ENCODE peak calls at places on chromosomes 1 and 21, in eight cellular contexts. K, T, U, Z, Y, L, Q and G are unnamed samples.

GRCh38 chr21:43802713-43803313 is 13.4 kb downstream of the RRP1 start:
- DNase-seq in K (no peak), T (no peak), U (no peak), Z (no peak), Y (no peak), L (peak), Q (no peak), G (no peak)

GRCh38 chr1:203278087-203278884 is 27.0 kb upstream of the BTG2 start:
- DNase-seq in K (no peak), T (peak), U (peak), Z (peak), Y (peak), L (peak), Q (peak), G (no peak)

GRCh38 chr1:79323240-79324025 is 316.9 kb upstream of the ADGRL4 start:
- DNase-seq in K (peak), T (no peak), U (peak), Z (no peak), Y (peak), L (no peak), Q (no peak), G (peak)

GRCh38 chr21:42756580-42757250 is 103.3 kb downstream of the PDE9A start:
- DNase-seq in K (no peak), T (no peak), U (no peak), Z (no peak), Y (no peak), L (peak), Q (no peak), G (no peak)

GRCh38 chr1:221708076-221708571 is 33.8 kb downstream of the DUSP10 start:
- DNase-seq in K (no peak), T (no peak), U (peak), Z (peak), Y (no peak), L (no peak), Q (no peak), G (no peak)

GRCh38 chr1:67834246-67834877 is 1.1 kb upstream of the GNG12 start:
- DNase-seq in K (no peak), T (no peak), U (no peak), Z (no peak), Y (no peak), L (no peak), Q (no peak), G (no peak)

GRCh38 chr21:45768741-45769049 is 125.2 kb downstream of the PCBP3 start:
- DNase-seq in K (no peak), T (no peak), U (peak), Z (no peak), Y (no peak), L (no peak), Q (no peak), G (no peak)

GRCh38 chr21:33228455-33228854 is 1.3 kb upstream of the IFNAR2 start:
- DNase-seq in K (no peak), T (no peak), U (no peak), Z (no peak), Y (no peak), L (peak), Q (no peak), G (no peak)

GRCh38 chr1:145849356-145850165 is 4.1 kb downstream of the NUDT17 start:
- DNase-seq in K (no peak), T (no peak), U (no peak), Z (no peak), Y (peak), L (no peak), Q (no peak), G (peak)

GRCh38 chr1:182041615-182042014 is 19.9 kb downstream of the ZNF648 start:
- DNase-seq in K (no peak), T (no peak), U (peak), Z (peak), Y (no peak), L (no peak), Q (no peak), G (no peak)

GRCh38 chr1:93740601-93741031 is 59.0 kb upstream of the BCAR3 start:
- DNase-seq in K (no peak), T (no peak), U (no peak), Z (no peak), Y (peak), L (peak), Q (no peak), G (no peak)

GRCh38 chr1:5897281-5897680 is 94.9 kb downstream of the NPHP4 start:
- DNase-seq in K (no peak), T (no peak), U (no peak), Z (no peak), Y (no peak), L (no peak), Q (peak), G (no peak)

GRCh38 chr1:33586111-33586510 is 113.7 kb downstream of the ZSCAN20 start:
- DNase-seq in K (no peak), T (no peak), U (no peak), Z (no peak), Y (peak), L (no peak), Q (no peak), G (peak)

GRCh38 chr21:22791986-22792560 is 1793.9 kb downstream of the NCAM2 start:
- DNase-seq in K (peak), T (no peak), U (peak), Z (peak), Y (peak), L (no peak), Q (no peak), G (no peak)

GRCh38 chr1:5770981-5771765 is 221.1 kb downstream of the NPHP4 start:
- DNase-seq in K (no peak), T (peak), U (peak), Z (no peak), Y (no peak), L (peak), Q (peak), G (no peak)

GRCh38 chr1:219276029-219276738 is 102.5 kb downstream of the LYPLAL1 start:
- DNase-seq in K (no peak), T (no peak), U (no peak), Z (no peak), Y (no peak), L (no peak), Q (no peak), G (no peak)

GRCh38 chr1:88052162-88052561 is 631.9 kb upstream of the PKN2 start:
- DNase-seq in K (no peak), T (no peak), U (no peak), Z (no peak), Y (no peak), L (no peak), Q (no peak), G (no peak)

GRCh38 chr1:233972563-233972950 is 68.1 kb downstream of the SLC35F3 start:
- DNase-seq in K (no peak), T (no peak), U (no peak), Z (no peak), Y (no peak), L (no peak), Q (no peak), G (no peak)

GRCh38 chr1:65059930-65060538 is 88.0 kb upstream of the AK4 start:
- DNase-seq in K (peak), T (no peak), U (peak), Z (no peak), Y (peak), L (no peak), Q (no peak), G (no peak)

GRCh38 chr21:43775795-43776430 is at the start of gene CSTB:
- DNase-seq in K (peak), T (peak), U (peak), Z (peak), Y (peak), L (peak), Q (peak), G (no peak)

GRCh38 chr1:173870252-173871075 is 2.3 kb downstream of the ZBTB37 start:
- DNase-seq in K (no peak), T (no peak), U (peak), Z (no peak), Y (no peak), L (no peak), Q (no peak), G (no peak)

GRCh38 chr1:237640011-237640671 is 250.6 kb downstream of the ZP4 start:
- DNase-seq in K (no peak), T (no peak), U (no peak), Z (no peak), Y (no peak), L (no peak), Q (no peak), G (no peak)

GRCh38 chr1:12166834-12167492 is at the start of gene TNFRSF1B:
- DNase-seq in K (peak), T (peak), U (peak), Z (no peak), Y (peak), L (peak), Q (peak), G (no peak)
- TF ChIP-seq POLR2A in K (no peak), T (peak), U (no peak), Z (peak), Y (peak), L (peak), Q (peak), G (no peak)

DNA sequence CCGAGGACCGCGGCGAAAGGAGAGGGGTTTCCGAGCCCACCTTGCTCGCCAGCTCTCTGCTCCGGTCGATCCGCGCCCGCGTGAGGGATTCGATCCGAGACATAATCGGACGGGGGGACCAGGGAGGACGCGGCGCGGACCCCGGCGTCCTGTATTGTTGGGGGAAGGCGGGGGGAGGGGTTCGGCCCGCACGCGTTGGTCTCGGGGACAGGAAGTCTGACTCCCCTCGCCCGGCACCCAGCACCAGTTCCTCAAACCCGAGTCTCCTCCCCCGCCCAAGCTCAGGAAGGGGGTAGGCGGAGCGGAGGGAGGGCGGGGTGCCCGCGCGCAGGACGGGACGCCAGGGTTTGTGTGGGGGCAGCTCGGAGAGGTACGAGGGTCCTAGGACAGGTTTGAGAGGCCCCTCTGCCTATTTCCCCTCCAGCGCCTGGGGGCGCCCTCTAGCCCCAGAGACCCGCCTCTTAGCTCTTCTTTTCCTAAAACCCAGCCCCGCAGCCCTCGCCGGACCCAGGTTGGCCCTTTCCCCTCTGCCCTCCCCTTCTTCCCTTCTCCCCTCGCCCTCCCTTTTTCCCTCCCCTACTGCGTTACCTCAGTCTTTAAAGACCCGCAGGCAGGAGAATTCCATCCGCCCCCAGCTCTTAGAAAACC is at the start of gene ARHGEF2:
- DNase-seq in K (peak), T (peak), U (peak), Z (peak), Y (peak), L (peak), Q (peak), G (peak)
- TF ChIP-seq POLR2A in K (peak), T (peak), U (peak), Z (peak), Y (peak), L (peak), Q (peak), G (peak)

GRCh38 chr1:51504806-51505525 is 14.1 kb downstream of the EPS15 start:
- DNase-seq in K (no peak), T (no peak), U (no peak), Z (no peak), Y (no peak), L (no peak), Q (peak), G (no peak)
- TF ChIP-seq POLR2A in K (no peak), T (no peak), U (no peak), Z (no peak), Y (no peak), L (no peak), Q (no peak), G (no peak)

DNA sequence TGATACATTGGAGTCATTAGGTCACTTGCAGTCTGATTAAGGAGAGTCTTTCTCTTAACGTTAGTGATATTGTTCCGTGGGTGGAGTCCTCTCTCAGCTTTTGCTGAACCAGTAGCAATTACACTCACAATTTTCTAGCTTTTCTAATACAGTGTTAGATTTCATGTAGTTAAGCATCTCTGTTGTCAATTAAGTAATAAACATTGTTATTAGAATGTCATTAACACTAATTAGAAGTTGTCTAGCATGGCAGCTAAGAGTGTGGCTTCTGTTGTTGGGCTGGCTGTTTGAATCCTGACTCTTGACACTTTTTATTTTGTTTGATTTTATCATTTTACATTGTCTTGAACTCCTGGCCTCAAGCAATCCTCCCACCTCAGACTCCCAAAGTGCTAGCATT is 33.4 kb downstream of the FAAH start:
- DNase-seq in K (no peak), T (no peak), U (no peak), Z (no peak), Y (no peak), L (no peak), Q (no peak), G (no peak)
- TF ChIP-seq POLR2A in K (no peak), T (no peak), U (no peak), Z (no peak), Y (no peak), L (no peak), Q (no peak), G (no peak)

GRCh38 chr1:54567961-54568360 is 19.9 kb downstream of the ACOT11 start:
- DNase-seq in K (no peak), T (no peak), U (peak), Z (no peak), Y (peak), L (peak), Q (peak), G (no peak)

GRCh38 chr1:54565113-54565501 is 17.1 kb downstream of the ACOT11 start:
- DNase-seq in K (no peak), T (no peak), U (no peak), Z (no peak), Y (no peak), L (peak), Q (peak), G (no peak)

GRCh38 chr1:54566438-54567141 is 18.6 kb downstream of the ACOT11 start:
- DNase-seq in K (no peak), T (no peak), U (no peak), Z (no peak), Y (no peak), L (peak), Q (peak), G (no peak)

GRCh38 chr1:54559771-54560231 is 11.8 kb downstream of the ACOT11 start:
- DNase-seq in K (no peak), T (no peak), U (no peak), Z (no peak), Y (no peak), L (peak), Q (no peak), G (no peak)

DNA sequence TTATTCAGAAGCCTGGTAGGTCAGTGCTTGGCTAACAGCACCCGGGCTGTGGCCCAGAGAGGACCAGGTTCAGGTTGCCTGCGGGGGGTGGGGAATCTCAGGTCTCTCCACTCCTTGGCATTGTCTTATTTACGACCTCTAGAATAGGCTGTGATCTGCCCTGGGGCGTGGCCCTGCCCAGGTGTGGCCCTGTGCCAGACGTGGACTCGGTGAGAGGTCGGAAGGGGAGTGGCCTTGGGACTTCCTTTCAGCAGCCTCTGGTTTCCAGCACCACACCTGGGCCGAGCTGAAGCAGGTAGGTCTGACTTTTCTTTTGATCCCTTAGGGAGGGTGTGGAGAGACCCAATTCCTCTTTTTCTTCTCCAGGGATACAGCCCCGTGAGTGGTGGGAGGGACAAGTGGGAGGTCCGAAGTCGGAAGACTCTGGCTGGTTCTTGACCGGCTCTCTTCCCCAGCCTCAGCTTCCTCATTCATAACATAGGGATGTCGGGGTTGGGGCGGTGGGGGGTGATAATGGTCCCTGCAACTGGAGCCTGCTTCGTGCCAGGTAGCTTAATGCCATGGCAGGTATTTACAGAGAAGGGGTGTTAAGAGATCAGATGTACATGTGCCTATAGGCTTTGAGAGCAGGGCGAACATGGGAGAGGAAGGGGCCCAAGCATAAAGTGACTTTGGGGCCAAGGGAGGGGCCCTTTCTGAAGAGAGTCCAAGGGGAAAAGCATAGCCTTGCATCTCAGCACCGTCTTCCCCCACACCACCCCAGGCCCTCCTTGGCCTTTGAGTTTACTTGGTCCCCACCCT is 16.5 kb downstream of the ACOT11 start:
- DNase-seq in K (no peak), T (no peak), U (no peak), Z (no peak), Y (no peak), L (peak), Q (peak), G (no peak)
- TF ChIP-seq POLR2A in K (no peak), T (no peak), U (no peak), Z (no peak), Y (no peak), L (no peak), Q (no peak), G (no peak)

DNA sequence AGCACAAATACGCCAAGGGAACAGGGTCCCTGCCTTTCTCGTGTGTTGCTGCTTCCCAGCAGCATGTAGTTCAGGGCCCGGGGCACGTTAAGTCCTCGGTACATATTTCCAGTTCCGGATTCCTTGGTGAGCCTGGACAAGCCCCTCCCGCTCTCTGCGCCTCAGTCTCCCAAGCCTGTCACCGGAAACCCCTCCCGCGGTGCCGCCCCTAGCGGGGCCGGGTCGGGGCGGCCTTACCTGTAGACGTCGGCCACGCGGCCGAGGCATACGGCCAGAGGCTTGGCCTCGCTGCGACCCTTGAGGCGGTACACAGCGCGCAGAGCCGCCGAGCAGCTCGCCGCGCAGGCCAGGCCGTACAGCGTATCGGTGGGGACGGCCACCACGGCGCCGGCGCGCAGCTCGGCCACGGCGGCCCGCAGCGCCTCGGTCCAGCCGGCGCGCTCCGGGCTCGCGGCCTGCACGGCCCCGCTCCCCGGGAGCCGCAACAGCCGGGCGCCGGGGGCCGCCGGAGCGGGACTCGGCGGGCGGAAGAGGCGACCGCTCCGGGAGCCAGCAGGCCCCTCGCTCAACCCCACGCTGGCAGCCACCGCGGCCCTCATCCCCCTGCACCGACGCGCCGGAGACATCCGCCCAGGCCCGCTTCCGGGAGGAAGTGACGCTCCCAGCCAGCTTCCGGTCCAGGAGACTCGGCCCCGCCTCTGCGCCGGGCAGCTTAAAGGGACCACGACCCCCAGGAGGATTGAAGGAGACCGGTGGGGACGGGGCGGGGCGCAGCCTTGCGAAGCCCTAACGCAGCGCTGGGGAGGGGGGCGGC is at the start of the genes C1orf122 and YRDC:
- DNase-seq in K (peak), T (peak), U (peak), Z (peak), Y (peak), L (peak), Q (peak), G (peak)
- TF ChIP-seq POLR2A in K (peak), T (peak), U (peak), Z (peak), Y (peak), L (peak), Q (peak), G (peak)

GRCh38 chr1:109148838-109149555 is 35.1 kb downstream of the ELAPOR1 start:
- DNase-seq in K (no peak), T (no peak), U (no peak), Z (no peak), Y (no peak), L (no peak), Q (no peak), G (no peak)

GRCh38 chr1:109152196-109152595 is 38.3 kb downstream of the ELAPOR1 start:
- DNase-seq in K (no peak), T (no peak), U (no peak), Z (no peak), Y (no peak), L (no peak), Q (no peak), G (no peak)

GRCh38 chr1:109151146-109151545 is 37.2 kb downstream of the ELAPOR1 start:
- DNase-seq in K (no peak), T (no peak), U (no peak), Z (no peak), Y (peak), L (peak), Q (no peak), G (peak)

GRCh38 chr1:109151591-109151990 is 37.7 kb downstream of the ELAPOR1 start:
- DNase-seq in K (no peak), T (no peak), U (no peak), Z (no peak), Y (no peak), L (no peak), Q (no peak), G (no peak)

GRCh38 chr1:109149874-109150601 is 36.1 kb downstream of the ELAPOR1 start:
- DNase-seq in K (no peak), T (no peak), U (no peak), Z (no peak), Y (no peak), L (no peak), Q (peak), G (no peak)
- TF ChIP-seq POLR2A in K (no peak), T (no peak), U (no peak), Z (no peak), Y (no peak), L (no peak), Q (no peak), G (no peak)

GRCh38 chr1:9733160-9733789 is 81.7 kb downstream of the PIK3CD start:
- DNase-seq in K (no peak), T (no peak), U (no peak), Z (no peak), Y (no peak), L (no peak), Q (no peak), G (no peak)
- TF ChIP-seq POLR2A in K (no peak), T (no peak), U (no peak), Z (no peak), Y (no peak), L (no peak), Q (no peak), G (no peak)